ENCODE peak calls at places on chromosomes 7 and 10, in eight cellular contexts. M is fibroblast of villous mesenchyme; H is fibroblast of lung; U is neuronal stem cell; C is DND-41; A is body of pancreas; W is CD8-positive, alpha-beta memory T cell; S is OCI-LY7. P is an unnamed sample.

GRCh38 chr7:22582860-22583640 is 83.1 kb upstream of the STEAP1B start:
- DNase-seq in H (peak), U (no peak), M (peak), W (no peak), A (peak), C (no peak), S (no peak), P (no peak)

GRCh38 chr7:15326044-15326644 is 235.7 kb downstream of the AGMO start:
- DNase-seq in C (no peak), H (peak), S (peak), W (no peak), M (peak), A (no peak), U (no peak), P (no peak)

GRCh38 chr10:80633383-80633860 is 95.7 kb downstream of the SH2D4B start:
- DNase-seq in W (no peak), A (no peak), U (no peak), C (no peak), M (no peak), H (no peak), S (no peak), P (no peak)

GRCh38 chr7:64308019-64308275 is 5.8 kb upstream of the ZNF736 start:
- DNase-seq in M (no peak), U (no peak), W (no peak), A (peak), S (peak), H (no peak), C (peak), P (no peak)

GRCh38 chr7:79734158-79734557 is 280.7 kb upstream of the MAGI2 start:
- DNase-seq in A (no peak), H (peak), C (no peak), W (no peak), U (no peak), S (no peak), M (no peak), P (no peak)

GRCh38 chr7:98733036-98733435 is 116.0 kb downstream of the NPTX2 start:
- DNase-seq in H (peak), S (peak), C (peak), A (no peak), U (no peak), M (no peak), W (no peak), P (no peak)

GRCh38 chr10:91883549-91884542 is 25.4 kb downstream of the FGFBP3 start:
- DNase-seq in U (peak), H (peak), W (no peak), A (peak), M (peak), S (no peak), C (no peak), P (no peak)

GRCh38 chr10:83959330-83959729 is 180.0 kb upstream of the GHITM start:
- DNase-seq in W (no peak), M (no peak), U (no peak), S (no peak), H (no peak), C (no peak), A (no peak), P (no peak)

GRCh38 chr10:98270026-98270740 is 2.2 kb upstream of the LOXL4 start:
- DNase-seq in C (no peak), S (no peak), U (no peak), A (no peak), W (no peak), H (no peak), M (no peak), P (no peak)

GRCh38 chr7:130893441-130893894 is 159.5 kb upstream of the KLF14 start:
- DNase-seq in S (no peak), M (peak), C (no peak), H (peak), U (no peak), A (no peak), W (no peak), P (peak)

GRCh38 chr7:123647106-123647730 is 8.4 kb upstream of the LMOD2 start:
- DNase-seq in H (no peak), C (no peak), W (no peak), U (no peak), A (no peak), S (no peak), M (peak), P (no peak)

GRCh38 chr10:86599729-86600128 is 54.6 kb upstream of the OPN4 start:
- DNase-seq in C (peak), M (no peak), S (peak), U (no peak), H (no peak), W (no peak), A (peak), P (no peak)

GRCh38 chr7:151251328-151251925 is 2.9 kb upstream of the SMARCD3 start:
- DNase-seq in M (peak), H (peak), C (peak), A (no peak), W (peak), S (peak), U (peak), P (no peak)

GRCh38 chr7:133910761-133911160 is 216.4 kb upstream of the LRGUK start:
- DNase-seq in A (no peak), S (peak), W (no peak), U (no peak), H (no peak), C (no peak), M (no peak), P (no peak)

GRCh38 chr7:95205821-95206220 is 118.5 kb downstream of the PON1 start:
- DNase-seq in S (no peak), U (no peak), C (no peak), W (no peak), M (peak), A (no peak), H (peak), P (no peak)

GRCh38 chr7:94335586-94335985 is 59.1 kb upstream of the COL1A2 start:
- DNase-seq in W (no peak), M (no peak), H (peak), U (no peak), S (no peak), C (no peak), A (no peak), P (no peak)

GRCh38 chr7:70016044-70016770 is 417.9 kb downstream of the AUTS2 start:
- DNase-seq in M (peak), A (no peak), H (peak), U (no peak), W (no peak), S (no peak), C (no peak), P (no peak)

GRCh38 chr7:132258231-132258630 is 318.0 kb downstream of the PLXNA4 start:
- DNase-seq in M (no peak), C (no peak), S (no peak), U (no peak), H (no peak), W (no peak), A (no peak), P (no peak)

GRCh38 chr10:113982745-113983144 is 60.9 kb upstream of the ADRB1 start:
- DNase-seq in H (no peak), W (no peak), M (no peak), U (no peak), S (peak), A (peak), C (no peak), P (no peak)

GRCh38 chr10:12181065-12181775 is 14.5 kb downstream of the NUDT5 start:
- DNase-seq in U (no peak), C (no peak), A (no peak), M (no peak), S (no peak), W (peak), H (peak), P (peak)

GRCh38 chr7:140476698-140477261 is 2.5 kb downstream of the MKRN1 start:
- DNase-seq in M (no peak), C (no peak), W (no peak), U (no peak), S (no peak), H (no peak), A (no peak), P (no peak)
- H3K4me3 ChIP-seq in M (no peak), C (no peak), W (peak), U (no peak), S (peak), H (no peak), A (no peak), P (peak)

GRCh38 chr10:6141296-6142151 is 52.7 kb downstream of the RBM17 start:
- DNase-seq in S (peak), M (peak), W (no peak), H (peak), U (no peak), A (no peak), C (no peak), P (peak)
- H3K4me3 ChIP-seq in S (peak), M (peak), W (peak), H (peak), U (no peak), A (no peak), C (no peak), P (peak)

GRCh38 chr10:71667374-71667750 is 52.2 kb downstream of the C10orf105 start:
- DNase-seq in W (peak), S (peak), H (no peak), M (no peak), U (no peak), C (no peak), A (no peak), P (no peak)
- H3K4me3 ChIP-seq in W (no peak), S (no peak), H (no peak), M (no peak), U (no peak), C (no peak), A (no peak), P (no peak)

GRCh38 chr7:138918176-138918575 is 63.0 kb downstream of the KIAA1549 start:
- DNase-seq in S (no peak), C (no peak), H (no peak), W (no peak), U (no peak), M (no peak), A (no peak), P (no peak)

GRCh38 chr7:138919912-138920311 is 61.3 kb downstream of the KIAA1549 start:
- DNase-seq in W (no peak), M (no peak), U (no peak), S (no peak), H (no peak), C (peak), A (no peak), P (no peak)

GRCh38 chr7:138918756-138919155 is 62.4 kb downstream of the KIAA1549 start:
- DNase-seq in S (no peak), A (no peak), W (no peak), M (no peak), H (no peak), C (no peak), U (no peak), P (no peak)

GRCh38 chr7:138917771-138918170 is 63.4 kb downstream of the KIAA1549 start:
- DNase-seq in W (no peak), C (no peak), M (no peak), H (peak), A (no peak), S (no peak), U (no peak), P (no peak)

DNA sequence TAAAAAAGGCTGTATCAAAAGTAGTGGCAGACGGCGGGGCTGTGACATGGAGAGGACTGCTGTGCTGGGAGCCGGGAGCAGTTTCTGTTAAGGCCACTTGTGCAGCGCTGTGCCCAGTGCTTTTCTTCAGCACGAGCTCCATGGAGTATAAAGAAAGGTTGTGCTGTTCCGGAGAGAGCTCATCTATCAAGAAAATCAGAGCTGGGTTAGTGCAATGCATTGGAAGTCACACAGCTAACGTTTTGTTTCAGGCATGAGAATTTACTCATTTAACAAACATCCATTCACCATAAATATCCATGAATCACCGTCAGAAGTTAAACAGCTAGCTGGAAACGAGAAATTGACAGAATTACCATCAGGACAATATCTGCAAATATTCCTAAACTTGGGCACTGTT is 61.9 kb downstream of the KIAA1549 start:
- DNase-seq in H (peak), W (no peak), A (no peak), S (no peak), U (no peak), M (peak), C (no peak), P (no peak)
- H3K4me3 ChIP-seq in H (no peak), W (no peak), A (no peak), S (no peak), U (no peak), M (no peak), C (no peak), P (no peak)

GRCh38 chr10:28982950-28983349 is 305.6 kb downstream of the BAMBI start:
- DNase-seq in U (no peak), M (no peak), A (no peak), S (no peak), C (no peak), W (no peak), H (no peak), P (no peak)
- H3K4me3 ChIP-seq in U (no peak), M (no peak), A (no peak), S (no peak), C (no peak), W (no peak), H (no peak), P (no peak)

GRCh38 chr7:30268666-30269065 is 15.7 kb upstream of the ZNRF2 start:
- DNase-seq in U (no peak), S (no peak), M (no peak), A (no peak), W (no peak), C (no peak), H (no peak), P (no peak)
- H3K4me3 ChIP-seq in U (no peak), S (no peak), M (no peak), A (no peak), W (no peak), C (no peak), H (no peak), P (no peak)

GRCh38 chr10:50618624-50619023 is 5.1 kb downstream of the SGMS1 start:
- DNase-seq in W (no peak), M (no peak), S (peak), C (no peak), A (no peak), H (no peak), U (no peak), P (no peak)
- H3K4me3 ChIP-seq in W (no peak), M (no peak), S (peak), C (no peak), A (no peak), H (no peak), U (no peak), P (peak)

GRCh38 chr7:50142421-50143113 is 49.5 kb upstream of the ZPBP start:
- DNase-seq in U (peak), S (peak), W (peak), H (peak), A (no peak), M (peak), C (peak), P (peak)
- H3K4me3 ChIP-seq in U (no peak), S (no peak), W (no peak), H (no peak), A (no peak), M (no peak), C (no peak), P (peak)

GRCh38 chr10:68561804-68562649 is 1.9 kb downstream of the TET1 start:
- DNase-seq in U (peak), A (peak), C (no peak), S (no peak), W (no peak), M (peak), H (peak), P (no peak)
- H3K4me3 ChIP-seq in U (peak), A (no peak), C (no peak), S (no peak), W (no peak), M (peak), H (peak), P (peak)

P was measured in CD4-positive, CD25-positive, alpha-beta regulatory T cell.